ENCODE peak calls at places on chromosome 19, in ten cellular contexts. One of them, this sample, is unnamed.

GRCh38 chr19:6232567-6232966 is 47.2 kb downstream of the MLLT1 start:
- DNase-seq in stimulated activated CD8-positive, alpha-beta memory T cell treated with anti-CD3 and anti-CD28 coated beads, Interleukin-7, amount 100 ng/mL, for 24 hours: no peak
- DNase-seq in HuH-7: no peak
- DNase-seq in iris pigment epithelial cell: peak
- DNase-seq in NCI-H524: no peak
- DNase-seq in transverse colon: no peak
- DNase-seq in T-cell: no peak
- DNase-seq in activated T-cell treated with anti-CD3 and anti-CD28 coated beads for 24 hours: no peak
- DNase-seq in upper lobe of left lung: no peak
- DNase-seq in IMR-90: peak
- DNase-seq in this sample: no peak

GRCh38 chr19:30228726-30229523 is 143.3 kb upstream of the ZNF536 start:
- DNase-seq in stimulated activated CD8-positive, alpha-beta memory T cell treated with anti-CD3 and anti-CD28 coated beads, Interleukin-7, amount 100 ng/mL, for 24 hours: no peak
- DNase-seq in HuH-7: no peak
- DNase-seq in iris pigment epithelial cell: peak
- DNase-seq in NCI-H524: no peak
- DNase-seq in transverse colon: no peak
- DNase-seq in T-cell: no peak
- DNase-seq in activated T-cell treated with anti-CD3 and anti-CD28 coated beads for 24 hours: no peak
- DNase-seq in upper lobe of left lung: peak
- DNase-seq in IMR-90: peak
- DNase-seq in this sample: no peak

GRCh38 chr19:34844254-34844653 is 71.2 kb upstream of the ZNF599 start:
- DNase-seq in stimulated activated CD8-positive, alpha-beta memory T cell treated with anti-CD3 and anti-CD28 coated beads, Interleukin-7, amount 100 ng/mL, for 24 hours: no peak
- DNase-seq in HuH-7: no peak
- DNase-seq in iris pigment epithelial cell: no peak
- DNase-seq in NCI-H524: no peak
- DNase-seq in transverse colon: no peak
- DNase-seq in T-cell: no peak
- DNase-seq in activated T-cell treated with anti-CD3 and anti-CD28 coated beads for 24 hours: no peak
- DNase-seq in upper lobe of left lung: no peak
- DNase-seq in IMR-90: no peak
- DNase-seq in this sample: no peak

GRCh38 chr19:30742539-30742938 is 370.4 kb downstream of the ZNF536 start:
- DNase-seq in stimulated activated CD8-positive, alpha-beta memory T cell treated with anti-CD3 and anti-CD28 coated beads, Interleukin-7, amount 100 ng/mL, for 24 hours: no peak
- DNase-seq in HuH-7: no peak
- DNase-seq in iris pigment epithelial cell: no peak
- DNase-seq in NCI-H524: no peak
- DNase-seq in transverse colon: no peak
- DNase-seq in T-cell: no peak
- DNase-seq in activated T-cell treated with anti-CD3 and anti-CD28 coated beads for 24 hours: no peak
- DNase-seq in upper lobe of left lung: no peak
- DNase-seq in IMR-90: no peak
- DNase-seq in this sample: no peak

GRCh38 chr19:47013041-47013517 is 6.6 kb upstream of the NPAS1 start:
- DNase-seq in stimulated activated CD8-positive, alpha-beta memory T cell treated with anti-CD3 and anti-CD28 coated beads, Interleukin-7, amount 100 ng/mL, for 24 hours: peak
- DNase-seq in HuH-7: peak
- DNase-seq in iris pigment epithelial cell: peak
- DNase-seq in NCI-H524: peak
- DNase-seq in transverse colon: peak
- DNase-seq in T-cell: peak
- DNase-seq in activated T-cell treated with anti-CD3 and anti-CD28 coated beads for 24 hours: peak
- DNase-seq in upper lobe of left lung: peak
- DNase-seq in IMR-90: peak
- DNase-seq in this sample: peak

GRCh38 chr19:16197622-16198362 is at the start of gene AP1M1:
- DNase-seq in stimulated activated CD8-positive, alpha-beta memory T cell treated with anti-CD3 and anti-CD28 coated beads, Interleukin-7, amount 100 ng/mL, for 24 hours: peak
- DNase-seq in HuH-7: peak
- DNase-seq in iris pigment epithelial cell: peak
- DNase-seq in NCI-H524: peak
- DNase-seq in transverse colon: peak
- DNase-seq in T-cell: peak
- DNase-seq in activated T-cell treated with anti-CD3 and anti-CD28 coated beads for 24 hours: peak
- DNase-seq in upper lobe of left lung: peak
- DNase-seq in IMR-90: peak
- DNase-seq in this sample: peak

GRCh38 chr19:11346104-11346940 is at the start of the genes CCDC159 and TMEM205:
- DNase-seq in stimulated activated CD8-positive, alpha-beta memory T cell treated with anti-CD3 and anti-CD28 coated beads, Interleukin-7, amount 100 ng/mL, for 24 hours: peak
- DNase-seq in HuH-7: peak
- DNase-seq in iris pigment epithelial cell: peak
- DNase-seq in NCI-H524: peak
- DNase-seq in transverse colon: peak
- DNase-seq in T-cell: peak
- DNase-seq in activated T-cell treated with anti-CD3 and anti-CD28 coated beads for 24 hours: peak
- DNase-seq in upper lobe of left lung: peak
- DNase-seq in IMR-90: peak
- DNase-seq in this sample: peak

GRCh38 chr19:50377051-50377441 is 789 bp downstream of the NR1H2 start:
- DNase-seq in stimulated activated CD8-positive, alpha-beta memory T cell treated with anti-CD3 and anti-CD28 coated beads, Interleukin-7, amount 100 ng/mL, for 24 hours: no peak
- DNase-seq in HuH-7: no peak
- DNase-seq in iris pigment epithelial cell: no peak
- DNase-seq in NCI-H524: no peak
- DNase-seq in transverse colon: peak
- DNase-seq in T-cell: no peak
- DNase-seq in activated T-cell treated with anti-CD3 and anti-CD28 coated beads for 24 hours: no peak
- DNase-seq in upper lobe of left lung: peak
- DNase-seq in IMR-90: no peak
- DNase-seq in this sample: peak

GRCh38 chr19:45421953-45422498 is 1.7 kb downstream of the ERCC1 start:
- DNase-seq in stimulated activated CD8-positive, alpha-beta memory T cell treated with anti-CD3 and anti-CD28 coated beads, Interleukin-7, amount 100 ng/mL, for 24 hours: no peak
- DNase-seq in HuH-7: no peak
- DNase-seq in iris pigment epithelial cell: no peak
- DNase-seq in NCI-H524: no peak
- DNase-seq in transverse colon: no peak
- DNase-seq in T-cell: no peak
- DNase-seq in activated T-cell treated with anti-CD3 and anti-CD28 coated beads for 24 hours: no peak
- DNase-seq in upper lobe of left lung: no peak
- DNase-seq in IMR-90: no peak
- DNase-seq in this sample: no peak

GRCh38 chr19:38557205-38557799 is 60.5 kb downstream of the MAP4K1 start:
- DNase-seq in stimulated activated CD8-positive, alpha-beta memory T cell treated with anti-CD3 and anti-CD28 coated beads, Interleukin-7, amount 100 ng/mL, for 24 hours: no peak
- DNase-seq in HuH-7: no peak
- DNase-seq in iris pigment epithelial cell: no peak
- DNase-seq in NCI-H524: no peak
- DNase-seq in transverse colon: peak
- DNase-seq in T-cell: no peak
- DNase-seq in activated T-cell treated with anti-CD3 and anti-CD28 coated beads for 24 hours: no peak
- DNase-seq in upper lobe of left lung: no peak
- DNase-seq in IMR-90: no peak
- DNase-seq in this sample: peak

GRCh38 chr19:48196321-48196761 is 25.9 kb downstream of the ZSWIM9 start:
- DNase-seq in stimulated activated CD8-positive, alpha-beta memory T cell treated with anti-CD3 and anti-CD28 coated beads, Interleukin-7, amount 100 ng/mL, for 24 hours: no peak
- DNase-seq in HuH-7: no peak
- DNase-seq in iris pigment epithelial cell: no peak
- DNase-seq in NCI-H524: no peak
- DNase-seq in transverse colon: no peak
- DNase-seq in T-cell: no peak
- DNase-seq in activated T-cell treated with anti-CD3 and anti-CD28 coated beads for 24 hours: no peak
- DNase-seq in upper lobe of left lung: peak
- DNase-seq in IMR-90: no peak
- DNase-seq in this sample: no peak

GRCh38 chr19:53177986-53178385 is 15.2 kb downstream of the ZNF665 start:
- DNase-seq in stimulated activated CD8-positive, alpha-beta memory T cell treated with anti-CD3 and anti-CD28 coated beads, Interleukin-7, amount 100 ng/mL, for 24 hours: no peak
- DNase-seq in HuH-7: no peak
- DNase-seq in iris pigment epithelial cell: no peak
- DNase-seq in NCI-H524: no peak
- DNase-seq in transverse colon: no peak
- DNase-seq in T-cell: no peak
- DNase-seq in activated T-cell treated with anti-CD3 and anti-CD28 coated beads for 24 hours: no peak
- DNase-seq in upper lobe of left lung: no peak
- DNase-seq in IMR-90: no peak
- DNase-seq in this sample: no peak

GRCh38 chr19:3075605-3076431 is 13.5 kb upstream of the TLE5 start:
- DNase-seq in stimulated activated CD8-positive, alpha-beta memory T cell treated with anti-CD3 and anti-CD28 coated beads, Interleukin-7, amount 100 ng/mL, for 24 hours: peak
- DNase-seq in HuH-7: peak
- DNase-seq in iris pigment epithelial cell: no peak
- DNase-seq in NCI-H524: peak
- DNase-seq in transverse colon: peak
- DNase-seq in T-cell: peak
- DNase-seq in activated T-cell treated with anti-CD3 and anti-CD28 coated beads for 24 hours: peak
- DNase-seq in upper lobe of left lung: peak
- DNase-seq in IMR-90: no peak
- DNase-seq in this sample: peak

GRCh38 chr19:1837625-1838105 is 10.6 kb downstream of the REXO1 start:
- DNase-seq in stimulated activated CD8-positive, alpha-beta memory T cell treated with anti-CD3 and anti-CD28 coated beads, Interleukin-7, amount 100 ng/mL, for 24 hours: peak
- DNase-seq in HuH-7: peak
- DNase-seq in iris pigment epithelial cell: no peak
- DNase-seq in NCI-H524: no peak
- DNase-seq in transverse colon: peak
- DNase-seq in T-cell: peak
- DNase-seq in activated T-cell treated with anti-CD3 and anti-CD28 coated beads for 24 hours: no peak
- DNase-seq in upper lobe of left lung: peak
- DNase-seq in IMR-90: no peak
- DNase-seq in this sample: peak